ENCODE peak calls at places on chromosomes 11 and 22, in nine cellular contexts. A, J, E, M, Q, W, R, U and O are unnamed samples.
A peak's percentile ranks its signal among the peaks of the same experiment; 100 is the strongest.

GRCh38 chr22:31046591-31047226 is 34.4 kb upstream of the SMTN start:
- DNase-seq in A (peak; percentile 14), J (no peak), E (no peak), M (no peak), Q (peak; percentile 35), W (peak; percentile 87), R (no peak), U (peak; percentile 89), O (no peak)

GRCh38 chr11:35267504-35267903 is 128.5 kb downstream of the CD44 start:
- DNase-seq in A (no peak), J (peak; percentile 78), E (peak; percentile 90), M (no peak), Q (no peak), W (no peak), R (no peak), U (no peak), O (no peak)

GRCh38 chr22:35376728-35377472 is 4.0 kb upstream of the HMOX1 start:
- DNase-seq in A (peak; percentile 100), J (peak; percentile 96), E (peak; percentile 97), M (peak; percentile 92), Q (peak; percentile 85), W (peak; percentile 95), R (no peak), U (peak; percentile 95), O (no peak)

GRCh38 chr11:86952933-86953637 is 2.1 kb downstream of the FZD4 start:
- DNase-seq in A (peak; percentile 28), J (peak; percentile 20), E (peak; percentile 36), M (no peak), Q (no peak), W (no peak), R (no peak), U (no peak), O (no peak)

GRCh38 chr11:44112083-44112865 is 16.8 kb downstream of the EXT2 start:
- DNase-seq in A (no peak), J (peak; percentile 46), E (peak; percentile 70), M (no peak), Q (no peak), W (peak; percentile 77), R (no peak), U (no peak), O (no peak)

GRCh38 chr11:92596596-92597317 is 372.1 kb downstream of the FAT3 start:
- DNase-seq in A (no peak), J (peak; percentile 32), E (peak; percentile 63), M (no peak), Q (no peak), W (no peak), R (no peak), U (no peak), O (no peak)

GRCh38 chr11:120057595-120058581 is 80.0 kb downstream of the TRIM29 start:
- DNase-seq in A (peak; percentile 88), J (peak; percentile 31), E (peak; percentile 73), M (no peak), Q (no peak), W (no peak), R (no peak), U (no peak), O (no peak)

GRCh38 chr22:36331912-36332622 is 55.7 kb downstream of the MYH9 start:
- DNase-seq in A (no peak), J (no peak), E (peak; percentile 60), M (peak; percentile 71), Q (no peak), W (peak; percentile 87), R (peak; percentile 74), U (peak; percentile 93), O (peak; percentile 49)

GRCh38 chr11:106999203-106999602 is 19.1 kb downstream of the GUCY1A2 start:
- DNase-seq in A (no peak), J (no peak), E (peak; percentile 23), M (no peak), Q (no peak), W (no peak), R (no peak), U (no peak), O (no peak)

GRCh38 chr11:106997241-106997640 is 21.0 kb downstream of the GUCY1A2 start:
- DNase-seq in A (no peak), J (no peak), E (no peak), M (no peak), Q (no peak), W (no peak), R (no peak), U (no peak), O (no peak)

GRCh38 chr11:106998126-106998525 is 20.1 kb downstream of the GUCY1A2 start:
- DNase-seq in A (no peak), J (no peak), E (peak; percentile 74), M (no peak), Q (no peak), W (no peak), R (no peak), U (no peak), O (no peak)

GRCh38 chr11:106996691-106997090 is 21.6 kb downstream of the GUCY1A2 start:
- DNase-seq in A (no peak), J (no peak), E (no peak), M (no peak), Q (no peak), W (no peak), R (no peak), U (no peak), O (no peak)

DNA sequence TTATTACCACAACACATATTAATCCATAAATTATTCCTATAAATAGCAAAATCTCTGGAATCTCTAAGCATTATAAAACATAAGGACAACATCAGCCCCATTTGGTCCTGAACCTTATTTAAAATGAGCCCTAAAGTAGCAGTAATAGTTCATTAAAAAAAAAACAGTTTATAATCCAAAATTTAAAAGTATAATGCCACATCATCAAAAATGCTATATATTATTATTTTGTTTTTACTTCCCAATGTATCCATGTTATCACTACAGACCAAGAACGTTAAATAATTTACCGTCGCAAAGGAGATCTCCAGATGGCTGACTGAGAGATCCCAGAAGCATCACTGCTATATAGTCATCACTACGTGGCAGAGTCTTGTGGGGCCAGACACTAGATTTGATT is 19.6 kb downstream of the GUCY1A2 start:
- DNase-seq in A (no peak), J (no peak), E (no peak), M (no peak), Q (no peak), W (no peak), R (no peak), U (no peak), O (no peak)
- H3K27ac ChIP-seq in A (no peak overlapping the region), J (peak overlapping the region; percentile 52), E (no peak overlapping the region), M (no peak overlapping the region), Q (no peak overlapping the region), W (no peak overlapping the region), R (no peak overlapping the region), U (no peak overlapping the region), O (no peak overlapping the region)

GRCh38 chr11:96265972-96266371 is 77.0 kb downstream of the MAML2 start:
- DNase-seq in A (no peak), J (no peak), E (no peak), M (no peak), Q (no peak), W (no peak), R (no peak), U (no peak), O (no peak)

GRCh38 chr11:96265236-96265737 is 77.7 kb downstream of the MAML2 start:
- DNase-seq in A (no peak), J (no peak), E (no peak), M (no peak), Q (no peak), W (no peak), R (no peak), U (peak; percentile 40), O (no peak)

GRCh38 chr11:96264364-96264763 is 78.6 kb downstream of the MAML2 start:
- DNase-seq in A (no peak), J (no peak), E (peak; percentile 33), M (no peak), Q (no peak), W (no peak), R (no peak), U (no peak), O (no peak)

GRCh38 chr11:96267490-96268010 is 75.4 kb downstream of the MAML2 start:
- DNase-seq in A (no peak), J (no peak), E (no peak), M (peak; percentile 31), Q (no peak), W (no peak), R (no peak), U (no peak), O (no peak)

DNA sequence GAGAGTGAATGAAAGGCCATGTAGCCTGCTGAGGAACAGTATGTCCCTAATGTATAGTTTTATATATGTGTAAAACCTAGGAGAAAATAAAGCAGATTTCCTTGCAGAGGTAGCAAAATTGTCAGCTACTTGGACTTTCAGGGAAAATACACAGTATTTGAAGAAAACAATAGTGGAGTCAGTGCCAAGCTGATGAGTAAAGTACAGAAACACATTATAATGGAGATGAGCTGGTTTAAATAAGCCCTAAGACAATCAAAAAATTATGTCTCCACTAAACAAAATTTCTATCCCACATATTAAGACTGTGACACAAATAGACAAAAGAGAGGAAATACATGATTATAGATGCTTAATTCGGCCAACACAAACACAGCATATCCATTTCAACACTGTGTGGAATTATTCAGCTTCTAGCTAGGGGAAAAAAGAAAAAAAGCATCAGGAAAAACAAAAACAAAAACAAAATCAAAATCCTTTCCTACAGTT is 76.0 kb downstream of the MAML2 start:
- DNase-seq in A (no peak), J (no peak), E (no peak), M (no peak), Q (no peak), W (no peak), R (no peak), U (no peak), O (no peak)
- H3K4me3 ChIP-seq in A (no peak overlapping the region), J (no peak overlapping the region), E (no peak overlapping the region), M (peak overlapping the region; percentile 16), Q (no peak overlapping the region), W (no peak overlapping the region), R (peak overlapping the region; percentile 21), U (no peak overlapping the region), O (peak overlapping the region; percentile 7)

DNA sequence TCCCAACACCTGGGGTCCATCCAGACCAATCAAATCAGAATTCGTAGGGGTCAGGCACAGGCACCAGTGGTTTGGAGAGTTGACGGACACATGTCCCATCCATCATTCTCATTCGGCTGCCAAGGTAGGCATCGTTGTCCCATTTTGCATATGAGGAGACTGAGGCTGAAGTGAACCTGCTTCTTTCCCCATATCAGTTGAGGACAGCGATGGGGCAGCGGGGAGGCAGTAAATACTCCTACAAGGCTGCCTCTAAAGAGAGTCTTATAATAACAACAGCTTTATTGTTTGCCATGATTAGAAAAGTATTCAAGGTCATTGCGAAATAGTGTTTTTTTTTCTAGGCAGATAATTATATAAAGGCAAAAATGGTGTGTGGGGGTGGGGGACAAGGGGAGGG is 1.6 kb upstream of the BEST1 start:
- DNase-seq in A (no peak), J (no peak), E (no peak), M (no peak), Q (no peak), W (no peak), R (no peak), U (no peak), O (no peak)
- H3K27ac ChIP-seq in A (no peak overlapping the region), J (no peak overlapping the region), E (no peak overlapping the region), M (no peak overlapping the region), Q (no peak overlapping the region), W (no peak overlapping the region), R (no peak overlapping the region), U (peak overlapping the region; percentile 38), O (no peak overlapping the region)

GRCh38 chr11:33892906-33893594 is 1.2 kb upstream of the LMO2 start:
- DNase-seq in A (no peak), J (no peak), E (peak; percentile 14), M (no peak), Q (peak; percentile 77), W (no peak), R (no peak), U (no peak), O (no peak)

GRCh38 chr11:33891714-33892327 is at the start of gene LMO2:
- DNase-seq in A (no peak), J (no peak), E (no peak), M (no peak), Q (peak; percentile 60), W (no peak), R (no peak), U (no peak), O (no peak)

GRCh38 chr11:33893711-33894401 is 2.0 kb upstream of the LMO2 start:
- DNase-seq in A (no peak), J (peak; percentile 21), E (peak; percentile 61), M (peak; percentile 29), Q (no peak), W (no peak), R (peak; percentile 73), U (no peak), O (peak; percentile 32)

GRCh38 chr11:33895752-33896137 is 3.9 kb upstream of the LMO2 start:
- DNase-seq in A (no peak), J (no peak), E (no peak), M (no peak), Q (no peak), W (no peak), R (no peak), U (no peak), O (no peak)

GRCh38 chr11:33894402-33894754 is 2.5 kb upstream of the LMO2 start:
- DNase-seq in A (no peak), J (no peak), E (no peak), M (no peak), Q (no peak), W (no peak), R (no peak), U (no peak), O (no peak)
- H3K4me3 ChIP-seq in A (no peak overlapping the region), J (no peak overlapping the region), E (no peak overlapping the region), M (peak overlapping the region; percentile 30), Q (no peak overlapping the region), W (no peak overlapping the region), R (peak overlapping the region; percentile 54), U (no peak overlapping the region), O (peak overlapping the region; percentile 40)